ENCODE peak calls at places on chromosomes 13 and 19, in six cellular contexts. J is thoracic aorta, V is A673, H is MM.1S, D is HCT116, Z is colonic mucosa. S is an unnamed sample.

GRCh38 chr13:111201304-111201940 is 86.3 kb downstream of the ARHGEF7 start:
- DNase-seq in J (no peak), V (no peak), H (no peak), D (no peak), Z (no peak), S (no peak)

GRCh38 chr13:95255072-95255732 is 46.0 kb downstream of the ABCC4 start:
- DNase-seq in J (no peak), V (no peak), H (no peak), D (no peak), Z (no peak), S (no peak)

GRCh38 chr19:54448037-54448773 is 794 bp upstream of the LENG8 start:
- DNase-seq in J (no peak), V (peak; percentile 60), H (peak; percentile 24), D (no peak), Z (peak; percentile 60), S (no peak)

GRCh38 chr13:79311456-79311855 is 94.6 kb downstream of the RBM26 start:
- DNase-seq in J (no peak), V (no peak), H (no peak), D (no peak), Z (no peak), S (no peak)

GRCh38 chr13:60229708-60230272 is 66.1 kb upstream of the DIAPH3 start:
- DNase-seq in J (no peak), V (peak; percentile 71), H (no peak), D (no peak), Z (no peak), S (no peak)

GRCh38 chr13:39047560-39047959 is 9.3 kb downstream of the NHLRC3 start:
- DNase-seq in J (no peak), V (peak; percentile 55), H (no peak), D (no peak), Z (no peak), S (no peak)

GRCh38 chr19:45110811-45111210 is 17.8 kb downstream of the PPP1R37 start:
- DNase-seq in J (no peak), V (no peak), H (no peak), D (no peak), Z (no peak), S (no peak)

GRCh38 chr19:56133858-56134654 is 7.0 kb upstream of the ZNF444 start:
- DNase-seq in J (no peak), V (peak; percentile 94), H (no peak), D (no peak), Z (peak; percentile 46), S (no peak)

GRCh38 chr13:84431646-84432045 is 549.4 kb upstream of the SLITRK1 start:
- DNase-seq in J (no peak), V (peak; percentile 4), H (no peak), D (no peak), Z (no peak), S (no peak)

GRCh38 chr13:79477968-79478367 is 3.0 kb upstream of the NDFIP2 start:
- DNase-seq in J (no peak), V (no peak), H (no peak), D (no peak), Z (no peak), S (no peak)

GRCh38 chr19:57665261-57665806 is 3.4 kb upstream of the ZSCAN4 start:
- DNase-seq in J (no peak), V (no peak), H (no peak), D (no peak), Z (no peak), S (no peak)

GRCh38 chr19:56141416-56141992 is 417 bp downstream of the ZNF444 start:
- DNase-seq in J (no peak), V (no peak), H (no peak), D (no peak), Z (peak; percentile 49), S (no peak)

GRCh38 chr13:43368003-43368402 is 344.6 kb downstream of the DNAJC15 start:
- DNase-seq in J (no peak), V (no peak), H (peak; percentile 59), D (no peak), Z (no peak), S (no peak)

GRCh38 chr13:99923877-99924582 is 47.5 kb downstream of the ZIC5 start:
- DNase-seq in J (no peak), V (no peak), H (no peak), D (no peak), Z (no peak), S (no peak)

GRCh38 chr19:49071860-49072547 is 495 bp downstream of the KCNA7 start:
- DNase-seq in J (no peak), V (peak; percentile 27), H (no peak), D (no peak), Z (no peak), S (no peak)

GRCh38 chr19:55479451-55480230 is 3.2 kb downstream of the ZNF628 start:
- DNase-seq in J (no peak), V (no peak), H (no peak), D (no peak), Z (no peak), S (no peak)

GRCh38 chr13:99481357-99481756 is 19.9 kb upstream of the TM9SF2 start:
- DNase-seq in J (no peak), V (no peak), H (no peak), D (no peak), Z (no peak), S (no peak)

GRCh38 chr19:19386373-19386869 is 19.1 kb upstream of the GATAD2A start:
- DNase-seq in J (no peak), V (no peak), H (no peak), D (no peak), Z (no peak), S (no peak)
- H3K27ac ChIP-seq in J (peak overlapping the region; percentile 86), V (peak overlapping the region; percentile 89), H (peak overlapping the region; percentile 22), D (peak overlapping the region; percentile 97), Z (peak overlapping the region; percentile 80), S (peak overlapping the region; percentile 87)

GRCh38 chr19:13038306-13039210 is 43.3 kb downstream of the NFIX start:
- DNase-seq in J (no peak), V (no peak), H (no peak), D (no peak), Z (no peak), S (no peak)
- TF ChIP-seq CTCF in J (no peak), V (no peak), H (no peak), D (peak; percentile 16), Z (no peak), S (no peak)

DNA sequence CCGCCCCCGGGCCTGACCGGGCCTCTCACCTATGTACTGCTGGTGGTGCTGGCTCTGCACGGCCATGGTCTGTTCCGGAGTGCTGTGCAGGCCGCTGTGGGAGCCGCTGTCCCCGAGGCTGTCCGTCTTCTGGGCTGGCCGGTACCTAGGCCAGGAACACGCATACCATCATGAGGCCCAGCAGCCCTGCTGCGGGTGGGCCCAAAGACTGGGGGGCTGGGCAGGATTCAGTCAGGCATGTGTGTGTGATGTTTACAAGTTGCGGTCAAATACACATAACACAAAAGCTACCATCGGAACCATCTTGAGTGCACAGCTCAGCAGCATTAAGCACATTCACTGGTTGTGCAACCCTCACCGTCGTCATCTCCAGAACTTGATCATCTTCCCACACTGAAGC is 32.2 kb upstream of the RANBP3 start:
- DNase-seq in J (no peak), V (no peak), H (no peak), D (no peak), Z (no peak), S (no peak)
- H3K27ac ChIP-seq in J (no peak overlapping the region), V (no peak overlapping the region), H (no peak overlapping the region), D (no peak overlapping the region), Z (no peak overlapping the region), S (no peak overlapping the region)

DNA sequence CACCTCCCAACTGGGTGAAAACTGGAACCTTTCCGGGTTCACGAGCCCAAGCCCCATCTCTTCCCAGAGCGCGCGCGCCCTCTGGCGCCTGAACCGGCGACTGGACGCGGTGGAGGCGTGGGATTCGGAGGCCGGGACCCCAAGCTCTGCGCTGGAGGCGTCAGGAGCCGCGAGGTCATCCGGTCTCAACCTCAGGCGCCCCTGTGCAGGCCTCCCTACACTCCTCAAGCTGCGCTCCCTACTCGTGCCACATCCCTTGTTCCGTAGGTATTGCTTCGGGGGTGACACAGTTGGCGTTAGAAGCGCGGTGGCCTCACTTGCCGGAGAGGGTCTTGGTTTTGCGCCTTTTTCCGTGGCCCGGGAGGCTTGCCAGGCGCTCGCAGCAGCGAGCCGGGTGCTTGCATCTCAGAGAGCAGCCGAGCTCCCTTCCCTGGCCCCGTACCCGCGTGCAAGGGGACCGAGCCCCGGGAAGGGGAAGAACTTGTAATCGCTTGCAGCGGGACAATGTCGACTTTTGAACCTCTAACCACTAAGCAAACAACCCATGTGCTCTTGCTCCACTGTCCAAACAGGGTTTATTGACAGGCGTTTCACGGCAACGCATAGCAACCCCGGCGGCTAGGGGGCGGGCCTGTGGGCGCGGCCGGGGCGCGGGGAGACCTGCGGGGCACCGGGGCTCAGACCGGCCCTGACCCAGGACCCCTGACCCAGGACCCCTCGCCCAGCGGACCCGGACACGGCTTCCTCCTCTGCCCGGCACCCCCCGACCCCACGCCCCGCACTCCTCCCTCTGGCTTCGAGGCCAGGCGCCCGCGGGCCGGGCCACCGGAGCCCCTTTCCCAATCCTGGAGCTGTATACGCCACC is 8.5 kb downstream of the CDX2 start:
- DNase-seq in J (no peak), V (peak; percentile 37), H (peak; percentile 10), D (no peak), Z (peak; percentile 91), S (no peak)
- TF ChIP-seq CTCF in J (no peak), V (peak; percentile 71), H (peak; percentile 32), D (peak; percentile 55), Z (peak; percentile 58), S (no peak)

S was measured in coronary artery.